ENCODE peak calls at places on chromosomes 16 and 17, in five cellular contexts. F, V, N, K and A are unnamed samples.

GRCh38 chr17:16342979-16343378 is 10.3 kb downstream of the CENPV start:
- DNase-seq in F (no peak), V (no peak), N (no peak), K (no peak), A (no peak)

GRCh38 chr17:68697850-68698313 is 96.7 kb upstream of the FAM20A start:
- DNase-seq in F (no peak), V (no peak), N (no peak), K (no peak), A (no peak)

GRCh38 chr16:7083086-7083485 is 249.6 kb upstream of the RBFOX1 start:
- DNase-seq in F (no peak), V (no peak), N (no peak), K (no peak), A (peak; percentile 14)

GRCh38 chr17:48071654-48072053 is 23.5 kb downstream of the NFE2L1 start:
- DNase-seq in F (no peak), V (no peak), N (no peak), K (no peak), A (no peak)

GRCh38 chr16:70388281-70388680 is 41.6 kb downstream of the DDX19A start:
- DNase-seq in F (no peak), V (no peak), N (no peak), K (no peak), A (no peak)

GRCh38 chr16:57534881-57535658 is 1.3 kb downstream of the CCDC102A start:
- DNase-seq in F (no peak), V (no peak), N (no peak), K (no peak), A (peak; percentile 41)

GRCh38 chr17:72191356-72191755 is 70.5 kb downstream of the SOX9 start:
- DNase-seq in F (no peak), V (no peak), N (no peak), K (no peak), A (no peak)

GRCh38 chr16:31452631-31453106 is 6.6 kb upstream of the ARMC5 start:
- DNase-seq in F (no peak), V (no peak), N (no peak), K (peak; percentile 37), A (no peak)

GRCh38 chr16:79283578-79283977 is 317.0 kb downstream of the MAF start:
- DNase-seq in F (no peak), V (no peak), N (no peak), K (no peak), A (no peak)

GRCh38 chr16:80176114-80176513 is 364.7 kb upstream of the DYNLRB2 start:
- DNase-seq in F (no peak), V (no peak), N (no peak), K (no peak), A (no peak)

GRCh38 chr16:27241658-27242057 is 26.9 kb downstream of the NSMCE1 start:
- DNase-seq in F (no peak), V (no peak), N (no peak), K (no peak), A (no peak)

GRCh38 chr17:47789611-47790520 is 31.7 kb downstream of the OSBPL7 start:
- DNase-seq in F (no peak), V (peak; percentile 31), N (no peak), K (peak; percentile 26), A (peak; percentile 96)

GRCh38 chr16:29107299-29107698 is 122.4 kb downstream of the LAT start:
- DNase-seq in F (no peak), V (peak; percentile 29), N (no peak), K (peak; percentile 35), A (no peak)

GRCh38 chr17:32277284-32277683 is 11.7 kb downstream of the RHBDL3 start:
- DNase-seq in F (no peak), V (no peak), N (no peak), K (no peak), A (no peak)
- TF ChIP-seq SIN3A in F (no peak), V (peak; percentile 87), N (no peak), K (no peak), A (no peak)

GRCh38 chr16:48124266-48124665 is 31.5 kb downstream of the ABCC12 start:
- DNase-seq in F (no peak), V (no peak), N (no peak), K (no peak), A (no peak)

GRCh38 chr16:48128769-48129168 is 27.0 kb downstream of the ABCC12 start:
- DNase-seq in F (no peak), V (no peak), N (no peak), K (no peak), A (no peak)

GRCh38 chr16:48125888-48126287 is 29.9 kb downstream of the ABCC12 start:
- DNase-seq in F (no peak), V (no peak), N (no peak), K (no peak), A (no peak)

GRCh38 chr16:48129926-48130325 is 25.9 kb downstream of the ABCC12 start:
- DNase-seq in F (no peak), V (no peak), N (no peak), K (no peak), A (no peak)

DNA sequence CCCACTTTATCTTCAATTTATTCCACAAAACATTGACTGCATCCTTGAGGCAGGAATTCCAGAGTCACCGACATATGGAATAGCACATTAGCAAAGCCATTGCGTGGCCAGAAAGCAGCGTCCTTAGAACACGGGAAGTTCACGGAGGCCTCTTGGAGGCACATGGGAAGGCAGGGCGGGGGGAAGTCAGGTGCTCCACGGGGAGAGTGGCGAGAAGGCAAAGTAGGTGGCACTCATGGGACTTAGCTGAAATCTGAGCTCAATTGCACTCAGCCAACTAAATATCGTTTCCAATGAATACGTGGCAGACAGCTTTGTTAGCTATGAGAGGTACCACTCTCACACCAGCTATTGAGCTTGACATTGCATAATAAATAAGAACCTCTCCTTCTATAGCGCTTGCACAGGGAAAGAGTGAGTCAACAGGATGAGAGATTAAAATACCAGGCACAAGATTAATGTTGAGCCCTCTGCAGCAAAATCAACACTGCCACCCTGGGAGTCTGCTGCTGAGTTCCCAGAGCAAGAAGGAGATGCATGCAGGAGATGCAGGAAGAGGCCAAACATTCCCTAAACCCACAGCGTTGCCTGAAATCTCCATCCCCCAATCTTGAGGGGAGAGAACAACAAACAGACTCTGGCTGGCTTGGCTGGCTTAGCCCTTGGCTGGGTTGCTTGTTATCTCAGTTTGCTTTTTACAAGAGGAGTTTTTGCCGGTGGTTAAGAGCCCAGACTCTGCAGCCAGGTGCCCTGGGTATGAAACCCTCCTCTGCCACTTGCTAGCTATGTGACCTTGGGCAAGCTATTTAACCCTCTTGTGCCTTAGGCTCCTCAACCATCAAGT is 28.8 kb downstream of the ABCC12 start:
- DNase-seq in F (no peak), V (no peak), N (no peak), K (no peak), A (no peak)
- TF ChIP-seq MAX in F (no peak), V (no peak), N (no peak), K (no peak), A (peak; percentile 26)

DNA sequence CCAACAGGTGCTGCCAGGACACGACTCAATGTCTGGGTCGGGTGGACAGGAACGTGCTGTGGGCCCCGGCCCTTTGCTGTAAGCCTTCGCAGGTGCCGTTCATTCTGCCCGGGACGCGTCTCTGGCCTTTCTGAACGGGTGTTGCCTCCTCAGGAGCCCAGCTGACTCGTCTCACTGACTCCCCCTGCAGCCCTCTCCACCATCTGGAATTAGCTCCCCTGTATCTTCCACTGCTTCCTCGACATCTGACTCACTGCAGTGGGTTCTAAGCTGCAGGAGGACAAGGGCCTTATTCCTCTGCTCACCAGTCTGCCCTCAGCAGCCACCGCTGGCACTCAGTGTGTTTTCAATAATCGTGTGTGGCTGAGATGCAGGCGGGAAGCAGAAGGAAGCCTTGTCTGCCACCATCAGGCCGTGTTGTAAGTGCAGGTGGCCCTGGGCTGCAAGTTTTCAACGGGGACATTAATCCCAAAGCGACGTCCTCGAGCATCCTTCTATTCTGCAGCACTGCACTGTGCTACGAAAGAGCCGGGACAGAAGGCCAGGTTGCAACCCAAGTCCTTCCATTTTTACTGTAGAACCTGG is 256.2 kb downstream of the FOXL1 start:
- DNase-seq in F (no peak), V (peak; percentile 34), N (no peak), K (no peak), A (no peak)
- TF ChIP-seq SIN3A in F (no peak), V (no peak), N (no peak), K (no peak), A (no peak)

DNA sequence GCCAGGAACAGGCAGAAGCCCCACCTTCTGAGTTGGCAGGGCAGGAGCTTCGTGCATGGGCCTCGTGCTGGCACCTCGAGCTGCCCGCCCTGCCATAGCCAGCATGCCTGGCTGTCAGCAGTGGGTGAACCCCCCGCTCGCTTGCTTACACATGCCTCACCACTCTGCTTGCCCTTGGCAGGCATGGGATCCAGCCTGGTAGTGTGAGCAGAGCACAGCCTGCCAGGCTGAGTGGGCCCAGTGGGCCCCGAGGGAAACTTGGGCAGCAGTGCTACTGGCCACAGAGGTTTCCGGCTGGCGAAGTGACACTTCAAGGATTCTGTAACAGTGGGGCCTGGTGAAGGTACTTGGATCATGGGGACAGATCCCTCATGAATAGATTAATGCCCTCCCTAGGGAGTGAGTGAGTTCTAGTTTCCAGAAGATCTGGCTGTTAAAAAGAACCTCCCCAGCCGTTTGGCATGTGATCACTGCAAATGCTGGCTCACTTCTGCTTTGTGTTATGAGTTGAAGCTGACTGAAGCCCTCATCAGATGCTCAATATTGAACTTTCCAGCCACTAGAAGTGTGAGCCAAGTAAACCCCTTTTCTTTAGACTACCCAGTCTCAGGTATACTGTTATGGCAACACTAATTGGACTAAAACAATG is 114.7 kb downstream of the BCAS3 start:
- DNase-seq in F (no peak), V (no peak), N (no peak), K (no peak), A (no peak)
- TF ChIP-seq MAX in F (no peak), V (no peak), N (no peak), K (no peak), A (no peak)

DNA sequence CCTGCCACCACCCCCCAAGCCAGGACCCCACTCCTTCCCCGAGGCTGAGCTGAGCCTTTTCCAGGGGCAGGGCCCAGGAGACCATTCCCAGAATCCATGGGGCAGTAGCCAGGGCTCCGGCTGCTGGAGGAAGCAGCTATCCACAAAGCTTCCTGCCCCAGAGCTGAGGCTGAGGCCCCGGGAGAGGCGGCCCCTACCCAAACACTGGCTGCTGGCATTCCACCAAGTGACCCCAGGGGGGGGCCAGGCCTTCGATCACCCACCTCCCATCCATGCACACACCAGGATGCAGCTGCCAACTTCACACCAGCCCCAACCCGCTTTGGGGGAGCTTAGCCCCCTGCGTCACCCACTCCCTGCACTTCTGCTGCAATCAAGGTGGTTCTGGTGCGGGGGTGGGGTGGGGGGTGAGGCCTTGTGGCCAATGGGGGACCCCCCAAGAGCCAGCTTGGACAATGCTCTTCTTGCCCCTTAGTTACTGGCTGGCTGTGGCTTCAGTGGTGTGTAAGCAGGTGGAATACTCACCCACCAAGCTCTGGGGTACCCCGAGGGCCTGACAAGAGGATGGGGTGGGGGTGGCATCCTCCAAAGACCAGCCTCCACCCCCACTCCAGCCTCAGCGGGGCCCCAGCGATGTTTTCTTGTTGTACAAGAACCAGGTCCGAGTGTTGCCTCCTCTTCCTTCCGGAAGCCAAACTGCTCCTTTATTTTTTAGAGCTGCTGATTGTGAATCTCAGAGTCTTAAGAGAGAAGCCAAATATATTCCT is 16.8 kb downstream of the MYBBP1A start:
- DNase-seq in F (no peak), V (no peak), N (no peak), K (no peak), A (no peak)
- TF ChIP-seq SIN3A in F (no peak), V (no peak), N (no peak), K (no peak), A (no peak)